ENCODE peak calls at places on chromosomes 3 and 15, in nine cellular contexts. One of them, this sample, is unnamed.

GRCh38 chr3:196440041-196440537 is 7.9 kb upstream of the UBXN7 start:
- DNase-seq in uterus: no peak
- DNase-seq in GM12878: peak
- DNase-seq in ovary: no peak
- DNase-seq in HepG2: no peak
- DNase-seq in Peyer's patch: no peak
- DNase-seq in A549: no peak
- DNase-seq in body of pancreas: no peak
- DNase-seq in esophagus squamous epithelium: no peak
- DNase-seq in this sample: no peak

GRCh38 chr3:195542261-195542660 is 864 bp downstream of the PPP1R2 start:
- DNase-seq in esophagus squamous epithelium: no peak
- DNase-seq in uterus: no peak
- DNase-seq in Peyer's patch: no peak
- DNase-seq in ovary: no peak
- DNase-seq in GM12878: no peak
- DNase-seq in HepG2: no peak
- DNase-seq in body of pancreas: no peak
- DNase-seq in A549: no peak
- DNase-seq in this sample: no peak

GRCh38 chr15:37824717-37825382 is 109.6 kb upstream of the TMCO5A start:
- DNase-seq in A549: peak
- DNase-seq in Peyer's patch: no peak
- DNase-seq in body of pancreas: no peak
- DNase-seq in esophagus squamous epithelium: no peak
- DNase-seq in HepG2: peak
- DNase-seq in GM12878: no peak
- DNase-seq in uterus: no peak
- DNase-seq in ovary: no peak
- DNase-seq in this sample: no peak

GRCh38 chr3:99647081-99647480 is 8.7 kb downstream of the COL8A1 start:
- DNase-seq in A549: no peak
- DNase-seq in body of pancreas: no peak
- DNase-seq in HepG2: no peak
- DNase-seq in ovary: no peak
- DNase-seq in GM12878: no peak
- DNase-seq in esophagus squamous epithelium: no peak
- DNase-seq in uterus: no peak
- DNase-seq in Peyer's patch: no peak
- DNase-seq in this sample: no peak

GRCh38 chr15:31364301-31365031 is 37.8 kb downstream of the KLF13 start:
- DNase-seq in body of pancreas: peak
- DNase-seq in Peyer's patch: peak
- DNase-seq in esophagus squamous epithelium: no peak
- DNase-seq in GM12878: no peak
- DNase-seq in A549: no peak
- DNase-seq in HepG2: no peak
- DNase-seq in ovary: no peak
- DNase-seq in uterus: no peak
- DNase-seq in this sample: no peak

GRCh38 chr15:50181983-50182232 is at the start of gene SLC27A2:
- DNase-seq in esophagus squamous epithelium: no peak
- DNase-seq in HepG2: no peak
- DNase-seq in A549: peak
- DNase-seq in body of pancreas: peak
- DNase-seq in ovary: peak
- DNase-seq in GM12878: no peak
- DNase-seq in uterus: no peak
- DNase-seq in Peyer's patch: no peak
- DNase-seq in this sample: no peak

GRCh38 chr3:120177907-120178306 is 83.7 kb upstream of the GSK3B start:
- DNase-seq in Peyer's patch: no peak
- DNase-seq in GM12878: no peak
- DNase-seq in ovary: no peak
- DNase-seq in A549: peak
- DNase-seq in HepG2: peak
- DNase-seq in body of pancreas: no peak
- DNase-seq in esophagus squamous epithelium: no peak
- DNase-seq in uterus: no peak
- DNase-seq in this sample: no peak

GRCh38 chr15:59349715-59350420 is 22.8 kb downstream of the MYO1E start:
- DNase-seq in esophagus squamous epithelium: no peak
- DNase-seq in body of pancreas: no peak
- DNase-seq in uterus: peak
- DNase-seq in Peyer's patch: peak
- DNase-seq in HepG2: peak
- DNase-seq in ovary: no peak
- DNase-seq in A549: peak
- DNase-seq in GM12878: no peak
- DNase-seq in this sample: no peak

GRCh38 chr3:128549283-128550112 is 56.5 kb upstream of the GATA2 start:
- DNase-seq in body of pancreas: no peak
- DNase-seq in A549: no peak
- DNase-seq in ovary: no peak
- DNase-seq in GM12878: no peak
- DNase-seq in HepG2: peak
- DNase-seq in esophagus squamous epithelium: no peak
- DNase-seq in Peyer's patch: no peak
- DNase-seq in uterus: peak
- DNase-seq in this sample: no peak

GRCh38 chr3:15875016-15875689 is 77.4 kb upstream of the ANKRD28 start:
- DNase-seq in Peyer's patch: no peak
- DNase-seq in GM12878: no peak
- DNase-seq in ovary: no peak
- DNase-seq in HepG2: no peak
- DNase-seq in body of pancreas: no peak
- DNase-seq in uterus: no peak
- DNase-seq in esophagus squamous epithelium: no peak
- DNase-seq in A549: no peak
- DNase-seq in this sample: no peak

GRCh38 chr3:133383175-133383574 is 16.7 kb upstream of the BFSP2 start:
- DNase-seq in esophagus squamous epithelium: no peak
- DNase-seq in ovary: no peak
- DNase-seq in A549: no peak
- DNase-seq in HepG2: no peak
- DNase-seq in body of pancreas: peak
- DNase-seq in GM12878: no peak
- DNase-seq in uterus: no peak
- DNase-seq in Peyer's patch: no peak
- DNase-seq in this sample: no peak

DNA sequence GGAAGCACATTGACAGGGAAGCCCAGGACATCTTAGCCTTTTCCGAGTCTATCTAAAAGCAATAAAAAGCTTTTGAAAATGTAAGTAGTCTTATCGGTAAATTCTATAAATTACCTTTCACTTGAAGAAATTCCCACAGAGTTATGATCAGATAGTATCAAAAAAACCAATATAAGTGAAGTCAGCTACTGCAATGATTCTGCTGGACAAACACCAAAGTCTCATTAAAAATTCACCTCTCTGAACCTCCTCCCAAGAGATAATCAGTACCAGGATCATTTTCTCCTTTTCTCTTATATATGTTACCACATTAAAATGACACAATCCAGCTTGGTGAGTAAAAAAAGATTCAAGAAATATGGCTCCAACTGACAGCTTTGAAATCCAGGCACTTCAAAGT is 69.2 kb downstream of the FRMD5 start:
- DNase-seq in GM12878: no peak
- DNase-seq in uterus: no peak
- DNase-seq in HepG2: no peak
- DNase-seq in A549: no peak
- DNase-seq in body of pancreas: no peak
- DNase-seq in esophagus squamous epithelium: no peak
- DNase-seq in Peyer's patch: no peak
- DNase-seq in ovary: no peak
- DNase-seq in this sample: no peak
- TF ChIP-seq POLR2A in GM12878: no peak
- TF ChIP-seq POLR2A in uterus: no peak
- TF ChIP-seq POLR2A in HepG2: no peak
- TF ChIP-seq POLR2A in A549: no peak
- TF ChIP-seq POLR2A in body of pancreas: no peak
- TF ChIP-seq POLR2A in esophagus squamous epithelium: no peak
- TF ChIP-seq POLR2A in Peyer's patch: no peak
- TF ChIP-seq POLR2A in ovary: no peak
- TF ChIP-seq POLR2A in this sample: no peak

DNA sequence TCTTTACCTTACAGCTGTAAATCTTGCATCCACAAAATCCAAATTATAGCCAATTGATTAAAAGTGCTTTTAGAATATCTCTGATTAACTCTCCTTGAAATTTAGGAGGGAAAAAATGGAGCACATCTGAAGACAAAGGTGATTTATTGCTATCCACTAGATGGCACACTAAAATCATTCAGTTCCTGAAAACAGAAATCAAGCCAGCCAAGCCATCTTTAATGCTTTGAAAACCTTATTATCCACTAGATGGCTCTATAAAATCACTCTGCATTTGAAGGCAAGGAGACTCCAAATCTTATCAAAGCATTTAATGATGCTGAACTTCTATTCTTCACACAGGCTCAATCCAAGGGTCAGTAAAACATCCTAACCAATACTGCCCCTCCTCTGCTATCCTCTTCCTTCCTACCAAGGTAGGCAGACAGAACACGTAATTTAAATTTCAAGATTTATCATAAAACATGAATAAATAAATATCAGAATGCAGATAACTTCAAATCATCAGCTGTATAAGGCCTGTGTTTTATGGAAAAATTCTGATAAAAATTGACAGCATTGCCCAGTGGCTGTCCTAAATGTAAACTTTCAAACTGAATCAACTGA is 48.4 kb downstream of the GOLIM4 start:
- DNase-seq in body of pancreas: no peak
- DNase-seq in Peyer's patch: no peak
- DNase-seq in GM12878: peak
- DNase-seq in ovary: no peak
- DNase-seq in uterus: no peak
- DNase-seq in HepG2: peak
- DNase-seq in A549: peak
- DNase-seq in esophagus squamous epithelium: no peak
- DNase-seq in this sample: no peak
- TF ChIP-seq POLR2A in body of pancreas: no peak
- TF ChIP-seq POLR2A in Peyer's patch: no peak
- TF ChIP-seq POLR2A in GM12878: no peak
- TF ChIP-seq POLR2A in ovary: no peak
- TF ChIP-seq POLR2A in uterus: no peak
- TF ChIP-seq POLR2A in HepG2: no peak
- TF ChIP-seq POLR2A in A549: no peak
- TF ChIP-seq POLR2A in esophagus squamous epithelium: no peak
- TF ChIP-seq POLR2A in this sample: no peak

GRCh38 chr15:44566176-44566575 is 29.2 kb downstream of the EIF3J start:
- DNase-seq in uterus: no peak
- DNase-seq in ovary: no peak
- DNase-seq in body of pancreas: no peak
- DNase-seq in HepG2: no peak
- DNase-seq in A549: no peak
- DNase-seq in GM12878: no peak
- DNase-seq in Peyer's patch: no peak
- DNase-seq in esophagus squamous epithelium: no peak
- DNase-seq in this sample: no peak

GRCh38 chr15:44569316-44569715 is 32.4 kb downstream of the EIF3J start:
- DNase-seq in esophagus squamous epithelium: no peak
- DNase-seq in ovary: no peak
- DNase-seq in GM12878: no peak
- DNase-seq in Peyer's patch: peak
- DNase-seq in uterus: no peak
- DNase-seq in A549: no peak
- DNase-seq in body of pancreas: no peak
- DNase-seq in HepG2: no peak
- DNase-seq in this sample: no peak

GRCh38 chr15:44568338-44568737 is 31.4 kb downstream of the EIF3J start:
- DNase-seq in A549: no peak
- DNase-seq in uterus: no peak
- DNase-seq in ovary: no peak
- DNase-seq in HepG2: no peak
- DNase-seq in body of pancreas: no peak
- DNase-seq in esophagus squamous epithelium: no peak
- DNase-seq in Peyer's patch: no peak
- DNase-seq in GM12878: no peak
- DNase-seq in this sample: no peak

DNA sequence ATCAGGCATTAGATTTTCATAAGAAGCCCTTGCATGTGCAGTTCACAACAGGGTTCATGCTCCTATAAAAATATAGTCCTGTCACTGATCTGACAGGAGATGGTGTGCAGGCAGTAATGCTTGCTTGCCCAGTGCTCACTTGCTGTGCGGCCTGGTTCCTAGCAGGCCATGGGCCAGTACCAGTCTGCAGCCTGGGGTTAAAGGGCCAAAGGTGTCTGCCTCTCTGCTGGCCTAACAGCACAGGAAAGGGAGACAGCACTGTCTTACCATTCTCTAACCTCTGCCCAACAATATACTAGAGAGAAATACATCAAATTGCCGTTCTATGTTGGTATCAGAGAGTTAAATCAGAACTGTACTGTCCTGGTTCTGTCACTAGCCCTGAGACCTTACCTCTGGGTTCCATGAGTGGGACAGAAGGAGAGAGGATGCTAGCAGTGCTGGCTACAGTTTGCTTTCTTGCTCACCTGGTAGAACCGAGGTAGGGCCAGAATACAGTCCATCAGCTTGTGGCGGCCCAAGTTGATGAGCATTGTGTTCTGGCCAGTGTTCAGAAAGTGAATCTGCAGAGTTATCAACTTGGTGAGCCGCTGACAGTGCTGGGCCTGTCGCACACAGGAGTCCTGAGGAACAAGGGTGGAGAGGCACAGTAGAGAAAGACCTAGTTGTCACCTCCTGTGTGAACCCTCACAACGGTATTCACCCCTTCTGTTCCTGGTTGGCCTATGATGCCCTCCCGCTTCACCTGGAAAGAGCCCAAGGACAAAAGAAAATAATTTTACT is 28.6 kb downstream of the EIF3J start:
- DNase-seq in A549: peak
- DNase-seq in HepG2: no peak
- DNase-seq in esophagus squamous epithelium: no peak
- DNase-seq in Peyer's patch: peak
- DNase-seq in body of pancreas: no peak
- DNase-seq in uterus: no peak
- DNase-seq in GM12878: no peak
- DNase-seq in ovary: no peak
- DNase-seq in this sample: no peak
- TF ChIP-seq POLR2A in A549: no peak
- TF ChIP-seq POLR2A in HepG2: peak
- TF ChIP-seq POLR2A in esophagus squamous epithelium: no peak
- TF ChIP-seq POLR2A in Peyer's patch: no peak
- TF ChIP-seq POLR2A in body of pancreas: no peak
- TF ChIP-seq POLR2A in uterus: no peak
- TF ChIP-seq POLR2A in GM12878: peak
- TF ChIP-seq POLR2A in ovary: no peak
- TF ChIP-seq POLR2A in this sample: no peak

GRCh38 chr3:185489462-185489861 is 9.4 kb downstream of the TMEM41A start:
- DNase-seq in Peyer's patch: peak
- DNase-seq in ovary: no peak
- DNase-seq in A549: no peak
- DNase-seq in esophagus squamous epithelium: no peak
- DNase-seq in body of pancreas: no peak
- DNase-seq in HepG2: peak
- DNase-seq in uterus: no peak
- DNase-seq in GM12878: no peak
- DNase-seq in this sample: no peak
- TF ChIP-seq POLR2A in Peyer's patch: no peak
- TF ChIP-seq POLR2A in ovary: no peak
- TF ChIP-seq POLR2A in A549: no peak
- TF ChIP-seq POLR2A in esophagus squamous epithelium: no peak
- TF ChIP-seq POLR2A in body of pancreas: no peak
- TF ChIP-seq POLR2A in HepG2: no peak
- TF ChIP-seq POLR2A in uterus: no peak
- TF ChIP-seq POLR2A in GM12878: peak
- TF ChIP-seq POLR2A in this sample: peak